ENCODE peak calls at places on chromosomes 11 and 22, in ten cellular contexts. W, V, K, T, I, Q, R, N, L and O are unnamed samples.

GRCh38 chr11:117829369-117829725 is 4.8 kb upstream of the FXYD2 start:
- DNase-seq in W (no peak), I (no peak), L (no peak), K (no peak), R (no peak), T (no peak), V (no peak), Q (peak), N (no peak), O (no peak)

GRCh38 chr11:20035701-20036601 is 124.3 kb downstream of the DBX1 start:
- DNase-seq in Q (no peak), I (no peak), N (peak), L (no peak), W (peak), T (no peak), K (no peak), V (no peak), R (peak), O (no peak)

GRCh38 chr11:123338266-123338800 is 91.7 kb upstream of the GRAMD1B start:
- DNase-seq in Q (no peak), V (no peak), W (no peak), L (no peak), N (no peak), K (peak), T (no peak), I (no peak), R (no peak), O (no peak)

GRCh38 chr22:47328550-47329243 is 566.2 kb downstream of the TBC1D22A start:
- DNase-seq in K (no peak), N (peak), W (peak), R (peak), Q (no peak), V (no peak), L (no peak), T (no peak), I (no peak), O (no peak)

GRCh38 chr11:32052218-32052617 is 38.7 kb upstream of the RCN1 start:
- DNase-seq in I (peak), N (peak), T (peak), K (peak), W (peak), L (peak), V (peak), R (peak), Q (peak), O (peak)

GRCh38 chr22:42962295-42963230 is 52.4 kb downstream of the PACSIN2 start:
- DNase-seq in T (no peak), W (no peak), I (no peak), Q (no peak), R (no peak), L (no peak), N (peak), V (no peak), K (no peak), O (no peak)

GRCh38 chr22:49519117-49519737 is 308.4 kb downstream of the BRD1 start:
- DNase-seq in W (no peak), T (no peak), V (no peak), K (no peak), I (no peak), R (no peak), N (no peak), L (no peak), Q (no peak), O (no peak)

GRCh38 chr11:13462311-13462927 is 603 bp downstream of the BTBD10 start:
- DNase-seq in L (peak), Q (peak), T (peak), W (peak), N (peak), K (peak), V (no peak), R (peak), I (peak), O (no peak)

GRCh38 chr11:128929468-128929867 is 13.2 kb downstream of the TP53AIP1 start:
- DNase-seq in N (no peak), R (no peak), T (no peak), L (no peak), K (peak), Q (no peak), I (no peak), W (no peak), V (no peak), O (no peak)

GRCh38 chr11:28017816-28018215 is 90.1 kb downstream of the KIF18A start:
- DNase-seq in L (no peak), W (peak), I (no peak), V (no peak), R (peak), T (no peak), Q (no peak), N (peak), K (no peak), O (no peak)

GRCh38 chr11:69285091-69285490 is 8.9 kb upstream of the MYEOV start:
- DNase-seq in N (no peak), V (no peak), R (no peak), W (no peak), I (no peak), Q (no peak), L (no peak), T (no peak), K (no peak), O (no peak)

GRCh38 chr11:41461057-41461681 is 1.7 kb upstream of the LRRC4C start:
- DNase-seq in R (peak), Q (no peak), V (peak), W (peak), K (peak), T (no peak), N (peak), L (no peak), I (peak), O (no peak)

GRCh38 chr11:31819533-31820437 is 8.7 kb upstream of the PAX6 start:
- DNase-seq in I (no peak), K (no peak), W (no peak), L (no peak), T (no peak), R (no peak), Q (no peak), V (peak), N (no peak), O (no peak)

GRCh38 chr22:17106785-17107546 is 14.2 kb downstream of the TMEM121B start:
- DNase-seq in W (no peak), V (no peak), N (no peak), R (no peak), T (no peak), I (no peak), L (no peak), K (no peak), Q (no peak), O (no peak)

GRCh38 chr11:2398664-2399355 is 1.7 kb upstream of the TSSC4 start:
- DNase-seq in L (no peak), R (no peak), N (no peak), I (no peak), K (no peak), T (no peak), Q (no peak), W (no peak), V (no peak), O (no peak)
- TF ChIP-seq CTCF in L (no peak), R (no peak), N (no peak), I (peak), K (no peak), T (no peak), Q (no peak), W (no peak), V (no peak), O (no peak)

DNA sequence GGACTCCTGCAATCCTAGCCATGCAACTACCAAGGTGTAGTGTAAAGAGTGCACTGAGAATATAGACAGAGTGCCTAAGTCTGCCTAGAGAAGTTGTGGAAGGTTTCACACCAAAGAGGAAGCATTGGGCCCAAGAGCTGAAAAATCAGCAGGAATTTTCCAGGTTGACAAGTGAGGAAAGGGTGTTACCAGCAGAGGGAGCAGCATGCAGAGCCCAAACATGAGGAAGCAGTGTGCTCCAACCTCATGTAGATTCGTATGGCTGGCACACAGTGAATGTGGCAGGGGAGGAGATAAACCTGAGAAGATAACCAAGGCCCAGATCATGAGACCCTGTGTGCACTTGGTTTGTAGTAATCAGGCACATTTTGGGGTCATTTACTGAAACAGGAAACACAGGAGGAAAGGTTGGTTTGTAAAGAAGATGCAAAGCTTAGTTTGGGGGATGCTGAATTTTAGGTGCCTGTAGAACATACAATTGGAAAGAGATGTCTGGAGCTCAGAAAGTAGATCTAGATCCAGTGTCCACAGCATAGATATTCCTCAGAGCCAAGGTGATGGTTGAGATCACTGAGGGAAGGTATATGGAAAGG is 1.7 kb downstream of the HPX start:
- DNase-seq in K (peak), W (peak), I (peak), T (peak), N (peak), Q (no peak), R (peak), V (no peak), L (peak), O (no peak)
- TF ChIP-seq CTCF in K (peak), W (peak), I (peak), T (peak), N (peak), Q (peak), R (peak), V (no peak), L (peak), O (no peak)

DNA sequence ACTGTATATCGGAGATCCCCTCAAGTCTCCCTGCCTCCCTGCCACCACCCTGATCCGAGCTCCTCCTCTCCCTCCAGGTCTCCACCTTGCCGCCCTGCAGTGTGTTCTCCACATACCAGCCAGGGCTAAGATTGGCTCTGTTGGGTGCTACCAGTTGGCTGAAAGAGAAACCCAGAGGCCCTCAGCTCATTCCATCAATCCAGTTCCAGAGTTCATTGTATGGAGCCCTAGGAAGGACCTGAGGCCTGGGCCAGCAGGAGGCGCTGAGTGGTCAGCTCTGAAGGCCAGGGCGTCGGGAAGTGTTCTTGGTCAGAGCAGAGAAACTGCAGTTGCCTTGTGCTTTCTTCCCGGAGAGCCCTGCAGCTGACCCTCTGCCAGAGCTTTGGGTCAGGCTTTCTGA is 2.2 kb upstream of the TOP3B start:
- DNase-seq in V (no peak), R (peak), T (no peak), Q (no peak), L (no peak), W (peak), I (peak), K (peak), N (peak), O (no peak)
- TF ChIP-seq CTCF in V (no peak), R (peak), T (no peak), Q (no peak), L (peak), W (no peak), I (peak), K (peak), N (peak), O (no peak)

DNA sequence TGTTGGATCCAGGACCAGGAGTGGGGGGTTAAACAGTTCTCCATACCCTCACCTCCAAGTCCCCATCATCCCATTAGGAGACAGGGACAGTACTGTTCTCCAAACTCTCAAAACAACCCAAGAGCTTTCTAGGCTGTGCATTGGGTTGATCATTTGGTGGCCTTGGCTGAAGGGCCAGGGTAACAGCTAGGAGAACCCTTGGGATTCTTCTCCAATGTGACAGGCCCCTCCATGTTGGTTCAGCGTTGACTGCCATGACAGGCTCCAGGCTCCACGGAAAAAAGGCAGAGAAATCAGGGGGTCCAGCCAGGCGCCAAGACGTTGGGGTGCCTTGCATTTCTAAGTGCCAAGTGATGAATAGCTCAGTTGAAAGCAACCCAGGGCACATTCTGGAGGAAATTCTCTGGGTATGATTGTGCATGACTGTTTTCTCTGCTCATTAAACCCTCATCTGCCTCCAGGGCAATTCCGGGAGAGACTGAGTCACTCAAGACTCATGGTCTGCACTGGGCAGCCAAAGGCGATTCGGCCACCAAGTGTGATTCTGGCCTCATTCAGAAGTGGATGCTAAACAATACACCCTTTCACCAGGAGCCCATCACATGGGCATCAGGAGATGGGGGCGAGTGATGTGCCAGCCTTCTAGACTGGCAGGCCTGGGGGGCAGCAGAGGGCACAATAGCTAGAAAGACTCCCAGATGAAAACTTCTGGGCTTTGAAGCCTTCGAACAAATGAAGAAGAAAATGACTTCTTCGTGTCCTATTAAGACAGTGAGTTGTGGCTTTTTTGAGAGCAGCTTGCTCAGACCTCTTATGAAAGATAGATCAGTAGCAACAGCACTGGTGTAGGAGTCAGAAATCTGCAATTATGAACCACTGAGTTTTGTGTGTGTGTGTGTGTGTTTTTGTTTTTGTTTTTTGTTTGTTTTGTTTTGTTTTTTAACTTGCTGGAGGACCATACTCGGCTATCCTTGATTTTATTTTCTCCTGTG is 27.7 kb downstream of the CD44 start:
- DNase-seq in N (peak), I (no peak), R (peak), V (peak), K (no peak), T (peak), Q (no peak), W (peak), L (no peak), O (no peak)
- TF ChIP-seq CTCF in N (no peak), I (no peak), R (peak), V (no peak), K (no peak), T (no peak), Q (no peak), W (no peak), L (no peak), O (no peak)

GRCh38 chr11:67405196-67405567 is 1.3 kb downstream of the TBC1D10C start:
- DNase-seq in I (no peak), L (no peak), V (no peak), Q (no peak), T (no peak), K (no peak), R (no peak), W (no peak), N (no peak), O (no peak)

GRCh38 chr11:67406969-67407699 is 3.3 kb downstream of the TBC1D10C start:
- DNase-seq in V (no peak), T (peak), N (no peak), R (no peak), I (peak), L (no peak), Q (no peak), W (no peak), K (no peak), O (no peak)

GRCh38 chr11:67404515-67405195 is 772 bp downstream of the TBC1D10C start:
- DNase-seq in L (no peak), R (no peak), V (no peak), K (no peak), W (no peak), T (no peak), N (no peak), I (no peak), Q (no peak), O (no peak)

GRCh38 chr11:67406420-67406968 is 2.6 kb downstream of the TBC1D10C start:
- DNase-seq in W (no peak), L (no peak), Q (no peak), K (no peak), R (no peak), T (no peak), V (no peak), I (no peak), N (no peak), O (no peak)

DNA sequence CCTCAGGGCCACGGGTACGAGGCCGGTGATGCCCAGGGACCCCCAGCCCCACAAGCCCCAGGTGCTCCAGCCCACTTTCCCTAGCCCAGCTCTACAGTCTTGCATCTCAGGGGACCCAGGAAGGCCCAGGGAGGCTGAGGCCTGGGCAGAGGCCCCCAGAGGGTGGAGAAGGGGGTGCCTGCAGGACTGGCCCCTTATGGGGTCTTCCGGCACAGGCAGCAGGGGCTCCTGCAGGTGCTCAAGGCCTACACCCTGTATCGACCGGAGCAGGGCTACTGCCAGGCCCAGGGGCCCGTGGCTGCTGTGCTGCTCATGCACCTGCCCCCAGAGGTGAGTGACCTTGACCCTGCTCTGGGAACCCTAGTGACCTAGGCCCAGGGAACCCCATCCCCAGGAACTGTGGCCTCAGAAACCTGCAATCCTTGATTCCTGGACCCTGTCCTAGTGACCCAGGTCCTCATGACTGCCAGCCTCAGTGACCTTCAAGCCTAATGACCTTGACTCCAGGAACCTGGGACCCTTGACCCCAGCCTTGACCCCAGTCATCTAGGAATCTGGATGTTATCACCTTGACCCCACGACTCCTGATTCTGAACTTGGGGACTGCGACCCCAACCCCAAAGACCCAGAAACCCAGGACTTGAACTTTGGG is 1.9 kb downstream of the TBC1D10C start:
- DNase-seq in R (no peak), T (no peak), V (no peak), N (no peak), L (no peak), I (no peak), Q (no peak), W (no peak), K (no peak), O (no peak)
- TF ChIP-seq CTCF in R (no peak), T (no peak), V (no peak), N (no peak), L (no peak), I (no peak), Q (no peak), W (no peak), K (no peak), O (no peak)